ENCODE peak calls at places on chromosomes 7 and 10, in four cellular contexts. X is K562, Q is GM12878, N is A549. I is an unnamed sample.

GRCh38 chr10:72274213-72274729 is 547 bp downstream of the DDIT4 start:
- DNase-seq in Q (no peak), X (no peak), N (no peak), I (no peak)

GRCh38 chr7:23544913-23545354 is 13.2 kb upstream of the TRA2A start:
- DNase-seq in N (no peak), X (peak), Q (peak), I (peak)

GRCh38 chr10:114698271-114699185 is 40.5 kb upstream of the ABLIM1 start:
- DNase-seq in N (no peak), X (no peak), Q (no peak), I (no peak)

GRCh38 chr10:113104071-113104470 is 154.0 kb downstream of the TCF7L2 start:
- DNase-seq in N (no peak), Q (no peak), X (no peak), I (no peak)

GRCh38 chr7:30800785-30801252 is 29.6 kb downstream of the MINDY4 start:
- DNase-seq in X (peak), N (peak), Q (peak), I (peak)

GRCh38 chr7:154583454-154583853 is 419.5 kb downstream of the PAXIP1 start:
- DNase-seq in N (no peak), Q (no peak), X (no peak), I (no peak)

GRCh38 chr7:95322874-95323273 is 1.5 kb downstream of the PON1 start:
- DNase-seq in N (no peak), Q (no peak), X (no peak), I (no peak)

GRCh38 chr10:68756766-68757165 is 35.7 kb downstream of the CCAR1 start:
- DNase-seq in X (no peak), N (no peak), Q (no peak), I (no peak)

GRCh38 chr10:48536916-48537890 is 67.7 kb downstream of the ARHGAP22 start:
- DNase-seq in N (no peak), X (no peak), Q (no peak), I (no peak)

GRCh38 chr10:106795619-106796018 is 368.9 kb downstream of the SORCS1 start:
- DNase-seq in X (peak), N (no peak), Q (peak), I (peak)

GRCh38 chr7:30526163-30526562 is 21.5 kb upstream of the GGCT start:
- DNase-seq in X (peak), N (no peak), Q (no peak), I (no peak)

GRCh38 chr7:46545790-46546189 is 624.7 kb upstream of the IGFBP3 start:
- DNase-seq in N (no peak), Q (no peak), X (no peak), I (peak)

GRCh38 chr10:118971187-118971586 is 58.3 kb upstream of the NANOS1 start:
- DNase-seq in N (no peak), X (no peak), Q (no peak), I (no peak)

GRCh38 chr10:15567952-15568351 is 151.8 kb downstream of the ITGA8 start:
- DNase-seq in N (no peak), Q (no peak), X (no peak), I (no peak)

GRCh38 chr7:150723467-150723866 is 7.1 kb downstream of the GIMAP1 start:
- DNase-seq in X (no peak), N (no peak), Q (no peak), I (no peak)

GRCh38 chr7:55018361-55019328 is at the start of gene EGFR:
- DNase-seq in Q (no peak), X (no peak), N (peak), I (no peak)

GRCh38 chr10:64529003-64529350 is 1007.8 kb downstream of the REEP3 start:
- DNase-seq in N (no peak), Q (no peak), X (no peak), I (no peak)

GRCh38 chr10:32937824-32938482 is 20.1 kb downstream of the ITGB1 start:
- DNase-seq in X (no peak), N (no peak), Q (no peak), I (peak)

GRCh38 chr7:3408814-3409595 is 108.0 kb downstream of the SDK1 start:
- DNase-seq in N (no peak), X (no peak), Q (no peak), I (no peak)

GRCh38 chr7:76202666-76203030 is 952 bp downstream of the SRRM3 start:
- DNase-seq in X (no peak), N (no peak), Q (no peak), I (no peak)

GRCh38 chr7:28654111-28654510 is 241.8 kb downstream of the CREB5 start:
- DNase-seq in X (no peak), Q (no peak), N (no peak), I (no peak)

GRCh38 chr10:11064832-11065231 is 47.2 kb downstream of the CELF2 start:
- DNase-seq in X (no peak), Q (no peak), N (no peak), I (no peak)

GRCh38 chr10:124864421-124865193 is 63.0 kb downstream of the ABRAXAS2 start:
- DNase-seq in Q (no peak), X (no peak), N (no peak), I (peak)

GRCh38 chr7:94001396-94001795 is 2.8 kb downstream of the BET1 start:
- DNase-seq in X (no peak), N (no peak), Q (no peak), I (no peak)

GRCh38 chr10:79221110-79222051 is 125.9 kb upstream of the PPIF start:
- DNase-seq in X (no peak), Q (no peak), N (no peak), I (no peak)

GRCh38 chr10:118969014-118969413 is 60.5 kb upstream of the NANOS1 start:
- DNase-seq in N (no peak), Q (no peak), X (no peak), I (no peak)

GRCh38 chr10:113059001-113059780 is 109.1 kb downstream of the TCF7L2 start:
- DNase-seq in N (no peak), Q (no peak), X (no peak), I (peak)

GRCh38 chr7:6628045-6628444 is 9.1 kb upstream of the ZNF316 start:
- DNase-seq in Q (no peak), X (no peak), N (no peak), I (no peak)

GRCh38 chr10:31759124-31759798 is 169.4 kb downstream of the ARHGAP12 start:
- DNase-seq in N (peak), X (no peak), Q (no peak), I (peak)

GRCh38 chr7:27106181-27106905 is 3.9 kb upstream of the HOXA2 start:
- DNase-seq in Q (no peak), X (no peak), N (no peak), I (no peak)
- TF ChIP-seq MAX in Q (no peak), X (no peak), N (no peak), I (no peak)

GRCh38 chr7:44891791-44892190 is 6.5 kb upstream of the PURB start:
- DNase-seq in Q (no peak), N (no peak), X (no peak), I (no peak)
- TF ChIP-seq BHLHE40 in Q (no peak), N (no peak), X (no peak), I (no peak)

GRCh38 chr10:28155726-28156125 is 147.1 kb downstream of the MPP7 start:
- DNase-seq in Q (no peak), X (no peak), N (no peak), I (no peak)
- TF ChIP-seq MAX in Q (no peak), X (no peak), N (no peak), I (no peak)

GRCh38 chr7:69823151-69823744 is 225.0 kb downstream of the AUTS2 start:
- DNase-seq in Q (no peak), N (no peak), X (no peak), I (no peak)
- TF ChIP-seq BHLHE40 in Q (no peak), N (no peak), X (no peak), I (no peak)

GRCh38 chr10:104076743-104077160 is 8.9 kb downstream of the COL17A1 start:
- DNase-seq in Q (no peak), N (no peak), X (no peak), I (no peak)
- TF ChIP-seq MAX in Q (no peak), N (no peak), X (no peak), I (no peak)

DNA sequence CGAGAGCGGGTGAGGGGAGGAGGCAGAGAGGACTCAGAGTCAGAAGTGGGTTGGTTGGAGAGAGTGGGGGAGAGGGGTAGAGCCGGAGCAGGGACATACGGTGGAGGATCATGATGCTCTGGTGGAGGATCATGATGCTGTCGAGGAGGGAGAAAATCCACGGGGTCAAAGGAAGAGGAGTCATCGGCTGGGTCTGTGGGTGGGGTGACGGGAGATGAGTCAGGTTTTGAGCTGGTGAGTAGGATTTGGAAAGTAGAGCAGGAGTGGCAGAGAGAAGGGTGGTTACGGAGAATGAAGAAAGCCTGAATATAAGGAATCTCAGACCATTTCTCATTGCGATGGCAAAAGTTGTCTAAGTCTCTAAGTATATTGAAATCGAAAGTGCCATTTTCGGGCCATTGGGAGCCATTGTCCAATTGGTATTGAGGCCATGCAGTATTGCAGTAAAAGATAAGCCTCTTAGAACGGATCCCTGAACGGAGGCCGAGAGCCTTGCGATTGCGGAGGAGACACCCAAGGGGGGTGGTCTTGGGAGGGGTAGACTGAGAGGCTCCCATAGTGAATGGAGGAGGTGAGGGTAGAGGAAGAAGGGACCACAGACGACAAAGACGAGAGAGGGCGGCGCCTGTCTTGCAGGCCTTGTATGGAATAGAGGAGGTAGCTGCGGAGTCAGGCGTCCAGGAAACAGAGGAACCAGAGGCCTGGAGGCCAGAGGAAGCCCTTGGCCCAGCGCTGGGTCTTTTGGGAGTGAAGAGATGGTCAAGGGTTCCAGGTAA is 23.8 kb downstream of the SCIN start:
- DNase-seq in Q (no peak), X (no peak), N (no peak), I (no peak)
- TF ChIP-seq BHLHE40 in Q (no peak), X (no peak), N (no peak), I (no peak)

GRCh38 chr7:79386688-79387422 is 66.6 kb downstream of the MAGI2 start:
- DNase-seq in Q (no peak), N (no peak), X (no peak), I (no peak)
- TF ChIP-seq MAX in Q (no peak), N (no peak), X (no peak), I (no peak)

GRCh38 chr10:97888641-97889262 is 39.1 kb downstream of the GOLGA7B start:
- DNase-seq in Q (no peak), X (no peak), N (peak), I (no peak)
- TF ChIP-seq BHLHE40 in Q (no peak), X (peak), N (no peak), I (no peak)

GRCh38 chr10:12483996-12484944 is 134.9 kb downstream of the CAMK1D start:
- DNase-seq in Q (no peak), N (no peak), X (no peak), I (no peak)
- TF ChIP-seq MAX in Q (no peak), N (no peak), X (no peak), I (no peak)

GRCh38 chr10:103202319-103202718 is 9.2 kb upstream of the NT5C2 start:
- DNase-seq in N (no peak), Q (no peak), X (no peak), I (no peak)

GRCh38 chr10:103199498-103199897 is 6.4 kb upstream of the NT5C2 start:
- DNase-seq in Q (no peak), X (no peak), N (no peak), I (no peak)

GRCh38 chr10:103203466-103203865 is 10.4 kb upstream of the NT5C2 start:
- DNase-seq in N (no peak), X (no peak), Q (no peak), I (no peak)

GRCh38 chr10:103207141-103207540 is 14.1 kb upstream of the NT5C2 start:
- DNase-seq in N (no peak), X (no peak), Q (no peak), I (no peak)

DNA sequence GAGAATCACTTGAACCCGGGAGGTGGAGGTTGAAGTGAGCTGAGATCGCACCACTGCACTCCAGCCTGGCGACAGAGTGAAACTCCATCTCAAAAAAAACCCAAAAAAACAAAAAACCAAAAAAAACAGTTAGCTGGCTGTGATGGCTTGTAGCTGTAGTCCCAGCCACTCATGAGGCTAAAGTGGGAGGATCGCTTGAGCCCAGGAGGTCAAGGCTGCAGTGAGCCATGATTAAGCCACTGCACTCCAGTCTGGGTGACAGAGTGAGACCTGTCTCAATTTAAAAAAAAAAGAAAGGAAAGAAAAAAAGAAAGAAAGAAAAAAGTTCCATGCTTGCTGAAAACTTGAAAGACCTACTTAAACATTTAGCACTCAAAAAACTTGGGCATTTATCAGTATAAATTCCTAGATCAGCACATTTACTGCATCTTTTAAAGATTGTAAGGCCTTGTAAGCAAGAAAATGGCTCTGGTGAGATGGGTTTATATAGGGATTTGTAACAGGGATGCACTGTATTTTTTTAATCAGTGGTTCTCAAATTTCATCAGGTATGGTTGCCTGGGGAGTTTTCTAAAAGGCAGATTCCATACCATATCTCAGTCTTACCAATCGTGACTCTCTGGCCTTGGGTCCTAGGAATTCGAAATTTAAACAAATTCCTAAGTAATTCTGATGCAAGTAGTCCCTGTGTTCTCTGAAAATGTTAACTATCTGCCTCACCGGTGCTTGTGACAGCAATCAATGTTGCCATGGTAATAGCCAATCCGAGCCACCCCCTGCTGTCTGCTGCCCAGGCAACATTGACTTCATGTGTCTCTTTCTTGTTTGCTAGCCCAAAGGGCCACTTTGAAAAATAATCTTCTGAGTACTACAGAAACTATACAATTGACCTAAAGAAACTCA is 11.5 kb upstream of the NT5C2 start:
- DNase-seq in N (no peak), X (no peak), Q (no peak), I (peak)
- TF ChIP-seq BHLHE40 in N (no peak), X (no peak), Q (no peak), I (no peak)

I was measured in HepG2.